ENCODE peak calls at places on chromosomes 5 and 9, in six cellular contexts. Y is mucosa of gallbladder; S is G401; V is HuH-7; N is Right ventricle myocardium superior; L is stimulated activated CD4-positive, alpha-beta T cell treated with anti-CD3 and anti-CD28 coated beads, Interleukin-12 subunit alpha, Interleukin-12 subunit beta, amount 100 ng/mL, for 4 hours. Q is an unnamed sample.

GRCh38 chr5:75510836-75511434 is 494 bp downstream of the CERT1 start:
- DNase-seq in S (no peak), L (peak; percentile 36), V (peak; percentile 33), N (peak; percentile 71), Y (peak; percentile 45), Q (no peak)

GRCh38 chr9:79975471-79976316 is 403.9 kb downstream of the TLE4 start:
- DNase-seq in V (no peak), S (no peak), Y (no peak), L (no peak), N (no peak), Q (no peak)

GRCh38 chr5:61701877-61702602 is 370.0 kb downstream of the ZSWIM6 start:
- DNase-seq in S (peak; percentile 40), V (no peak), N (no peak), L (no peak), Y (no peak), Q (no peak)

GRCh38 chr9:117462926-117463325 is 48.1 kb upstream of the ASTN2 start:
- DNase-seq in L (no peak), N (no peak), V (no peak), Y (no peak), S (peak; percentile 45), Q (no peak)

GRCh38 chr5:174454464-174454863 is 269.9 kb upstream of the MSX2 start:
- DNase-seq in Y (no peak), V (no peak), S (no peak), N (no peak), L (no peak), Q (no peak)

GRCh38 chr5:62550103-62550502 is 28.5 kb upstream of the LRRC70 start:
- DNase-seq in Y (no peak), V (no peak), N (no peak), S (no peak), L (no peak), Q (no peak)

GRCh38 chr9:125338929-125339328 is 77.3 kb downstream of the GAPVD1 start:
- DNase-seq in V (no peak), Y (no peak), N (no peak), S (no peak), L (no peak), Q (no peak)

GRCh38 chr9:135328485-135329417 is 150.8 kb upstream of the PPP1R26 start:
- DNase-seq in Y (no peak), S (no peak), L (no peak), N (no peak), V (no peak), Q (no peak)

GRCh38 chr9:79763861-79764260 is 192.1 kb downstream of the TLE4 start:
- DNase-seq in L (no peak), S (peak; percentile 19), N (no peak), V (no peak), Y (no peak), Q (no peak)

GRCh38 chr9:135671591-135672041 is 8.5 kb downstream of the LCN9 start:
- DNase-seq in S (no peak), Y (no peak), N (no peak), V (no peak), L (no peak), Q (no peak)

GRCh38 chr9:94082956-94083355 is 1.3 kb upstream of the PTPDC1 start:
- DNase-seq in N (no peak), L (no peak), Y (no peak), S (no peak), V (no peak), Q (no peak)

GRCh38 chr9:121780641-121781040 is 129.2 kb downstream of the DAB2IP start:
- DNase-seq in S (peak; percentile 19), V (no peak), N (no peak), L (no peak), Y (no peak), Q (no peak)

GRCh38 chr9:126861707-126862460 is 1.4 kb downstream of the ZBTB34 start:
- DNase-seq in S (peak; percentile 19), V (no peak), N (no peak), Y (no peak), L (no peak), Q (no peak)

GRCh38 chr5:123157797-123158528 is 68.9 kb downstream of the PRDM6 start:
- DNase-seq in V (no peak), S (peak; percentile 6), N (no peak), Y (no peak), L (no peak), Q (no peak)

GRCh38 chr5:43358338-43358737 is 45.1 kb upstream of the HMGCS1 start:
- DNase-seq in V (no peak), Y (no peak), N (no peak), L (no peak), S (no peak), Q (no peak)

GRCh38 chr5:97929383-97929782 is 746.3 kb upstream of the RIOK2 start:
- DNase-seq in V (no peak), L (no peak), S (no peak), Y (no peak), N (no peak), Q (no peak)

GRCh38 chr9:104863180-104863883 is 64.6 kb downstream of the ABCA1 start:
- DNase-seq in S (peak; percentile 79), L (peak; percentile 23), N (peak; percentile 48), Y (peak; percentile 56), V (peak; percentile 80), Q (peak; percentile 37)

GRCh38 chr5:167732499-167732898 is 558.9 kb upstream of the WWC1 start:
- DNase-seq in L (no peak), V (no peak), N (no peak), Y (no peak), S (no peak), Q (no peak)

GRCh38 chr9:112555091-112555643 is 68.5 kb downstream of the KIAA1958 start:
- DNase-seq in S (no peak), Y (no peak), L (no peak), N (no peak), V (no peak), Q (no peak)

GRCh38 chr9:135463140-135463539 is 16.4 kb upstream of the PPP1R26 start:
- DNase-seq in N (no peak), L (no peak), S (no peak), V (no peak), Y (no peak), Q (no peak)

GRCh38 chr5:174198541-174198940 is 153.0 kb downstream of the NSG2 start:
- DNase-seq in V (no peak), L (no peak), Y (no peak), S (no peak), N (no peak), Q (no peak)

GRCh38 chr9:127965953-127966352 is 14.8 kb downstream of the EEIG1 start:
- DNase-seq in V (no peak), L (no peak), Y (no peak), N (no peak), S (no peak), Q (no peak)

GRCh38 chr5:159844725-159845124 is 71.6 kb upstream of the ADRA1B start:
- DNase-seq in V (no peak), S (no peak), L (no peak), N (no peak), Y (no peak), Q (no peak)

GRCh38 chr9:42275141-42275540 is 91.7 kb downstream of the SPATA31A6 start:
- DNase-seq in N (no peak), S (no peak), L (no peak), V (no peak), Y (no peak), Q (no peak)

GRCh38 chr5:33299621-33300208 is 141.1 kb upstream of the TARS1 start:
- DNase-seq in Y (no peak), V (peak; percentile 12), L (no peak), N (no peak), S (peak; percentile 20), Q (peak; percentile 26)

GRCh38 chr9:77764894-77765780 is 117.0 kb upstream of the GNA14 start:
- DNase-seq in Y (no peak), N (no peak), S (no peak), V (no peak), L (no peak), Q (no peak)

GRCh38 chr9:134326754-134327526 is 685 bp downstream of the RXRA start:
- DNase-seq in L (no peak), Y (no peak), V (no peak), S (no peak), N (peak; percentile 57), Q (no peak)

GRCh38 chr9:124764774-124765438 is 6.2 kb downstream of the NR6A1 start:
- DNase-seq in S (peak; percentile 43), L (no peak), Y (no peak), V (no peak), N (no peak), Q (no peak)

GRCh38 chr9:37026085-37026935 is 7.8 kb downstream of the PAX5 start:
- DNase-seq in S (peak; percentile 16), V (no peak), L (no peak), N (no peak), Y (no peak), Q (no peak)

GRCh38 chr5:136629125-136629790 is 263.9 kb upstream of the TRPC7 start:
- DNase-seq in L (no peak), V (no peak), S (peak; percentile 98), N (no peak), Y (no peak), Q (no peak)

GRCh38 chr5:127440831-127441230 is 76.6 kb upstream of the PRRC1 start:
- DNase-seq in S (no peak), N (no peak), Y (no peak), L (no peak), V (no peak), Q (no peak)

GRCh38 chr5:142015781-142016533 is 3.1 kb upstream of the GNPDA1 start:
- DNase-seq in Y (peak; percentile 17), V (no peak), S (no peak), N (no peak), L (peak; percentile 32), Q (peak; percentile 66)

GRCh38 chr5:175466700-175467318 is 11.6 kb upstream of the SFXN1 start:
- DNase-seq in L (no peak), S (peak; percentile 56), Y (no peak), N (peak; percentile 69), V (no peak), Q (no peak)

GRCh38 chr5:174293006-174293405 is 247.5 kb downstream of the NSG2 start:
- DNase-seq in L (no peak), V (no peak), S (no peak), Y (no peak), N (no peak), Q (no peak)

GRCh38 chr9:126599047-126599650 is 14.6 kb upstream of the LMX1B start:
- DNase-seq in V (no peak), Y (no peak), N (no peak), L (no peak), S (no peak), Q (no peak)